ENCODE peak calls at places on chromosome 14, in nine cellular contexts. One of them, this sample, is unnamed.

GRCh38 chr14:68308695-68309094 is 484.2 kb downstream of the ZFP36L1 start:
- DNase-seq in progenitor cell of endocrine pancreas: no peak
- DNase-seq in AG09319: no peak
- DNase-seq in glutamatergic neuron: no peak
- DNase-seq in GM20000: no peak
- DNase-seq in CD4-positive, alpha-beta T cell: no peak
- DNase-seq in body of pancreas: no peak
- DNase-seq in choroid plexus epithelial cell: peak; percentile 16
- DNase-seq in heart left ventricle: no peak
- DNase-seq in this sample: no peak

GRCh38 chr14:71713061-71713850 is 219.0 kb upstream of the RGS6 start:
- DNase-seq in progenitor cell of endocrine pancreas: no peak
- DNase-seq in AG09319: no peak
- DNase-seq in glutamatergic neuron: no peak
- DNase-seq in GM20000: no peak
- DNase-seq in CD4-positive, alpha-beta T cell: no peak
- DNase-seq in body of pancreas: no peak
- DNase-seq in choroid plexus epithelial cell: peak; percentile 64
- DNase-seq in heart left ventricle: no peak
- DNase-seq in this sample: no peak

GRCh38 chr14:23006544-23007419 is 3.2 kb downstream of the C14orf93 start:
- DNase-seq in progenitor cell of endocrine pancreas: peak; percentile 95
- DNase-seq in AG09319: peak; percentile 93
- DNase-seq in glutamatergic neuron: peak; percentile 92
- DNase-seq in GM20000: peak; percentile 98
- DNase-seq in CD4-positive, alpha-beta T cell: peak; percentile 95
- DNase-seq in body of pancreas: peak; percentile 96
- DNase-seq in choroid plexus epithelial cell: peak; percentile 99
- DNase-seq in heart left ventricle: peak; percentile 97
- DNase-seq in this sample: peak; percentile 96

GRCh38 chr14:68450391-68451120 is 342.3 kb downstream of the ZFP36L1 start:
- DNase-seq in progenitor cell of endocrine pancreas: no peak
- DNase-seq in AG09319: no peak
- DNase-seq in glutamatergic neuron: no peak
- DNase-seq in GM20000: no peak
- DNase-seq in CD4-positive, alpha-beta T cell: no peak
- DNase-seq in body of pancreas: no peak
- DNase-seq in choroid plexus epithelial cell: peak; percentile 47
- DNase-seq in heart left ventricle: no peak
- DNase-seq in this sample: no peak

GRCh38 chr14:74161526-74162158 is 76.9 kb downstream of the LIN52 start:
- DNase-seq in progenitor cell of endocrine pancreas: no peak
- DNase-seq in AG09319: no peak
- DNase-seq in glutamatergic neuron: no peak
- DNase-seq in GM20000: no peak
- DNase-seq in CD4-positive, alpha-beta T cell: no peak
- DNase-seq in body of pancreas: no peak
- DNase-seq in choroid plexus epithelial cell: no peak
- DNase-seq in heart left ventricle: no peak
- DNase-seq in this sample: no peak

GRCh38 chr14:35366048-35366428 is 38.5 kb downstream of the NFKBIA start:
- DNase-seq in progenitor cell of endocrine pancreas: no peak
- DNase-seq in AG09319: no peak
- DNase-seq in glutamatergic neuron: no peak
- DNase-seq in GM20000: no peak
- DNase-seq in CD4-positive, alpha-beta T cell: no peak
- DNase-seq in body of pancreas: no peak
- DNase-seq in choroid plexus epithelial cell: no peak
- DNase-seq in heart left ventricle: no peak
- DNase-seq in this sample: no peak

GRCh38 chr14:105867961-105868599 is 341.7 kb downstream of the TMEM121 start:
- DNase-seq in progenitor cell of endocrine pancreas: no peak
- DNase-seq in AG09319: no peak
- DNase-seq in glutamatergic neuron: no peak
- DNase-seq in GM20000: no peak
- DNase-seq in CD4-positive, alpha-beta T cell: no peak
- DNase-seq in body of pancreas: peak; percentile 2
- DNase-seq in choroid plexus epithelial cell: no peak
- DNase-seq in heart left ventricle: no peak
- DNase-seq in this sample: no peak

GRCh38 chr14:104682107-104682593 is 7.3 kb upstream of the INF2 start:
- DNase-seq in progenitor cell of endocrine pancreas: no peak
- DNase-seq in AG09319: no peak
- DNase-seq in glutamatergic neuron: no peak
- DNase-seq in GM20000: no peak
- DNase-seq in CD4-positive, alpha-beta T cell: no peak
- DNase-seq in body of pancreas: peak; percentile 4
- DNase-seq in choroid plexus epithelial cell: no peak
- DNase-seq in heart left ventricle: no peak
- DNase-seq in this sample: no peak

GRCh38 chr14:44027397-44027796 is 479.7 kb downstream of the FSCB start:
- DNase-seq in progenitor cell of endocrine pancreas: no peak
- DNase-seq in AG09319: no peak
- DNase-seq in glutamatergic neuron: no peak
- DNase-seq in GM20000: no peak
- DNase-seq in CD4-positive, alpha-beta T cell: no peak
- DNase-seq in body of pancreas: no peak
- DNase-seq in choroid plexus epithelial cell: no peak
- DNase-seq in heart left ventricle: no peak
- DNase-seq in this sample: no peak

GRCh38 chr14:59268011-59268410 is 79.5 kb downstream of the DAAM1 start:
- DNase-seq in progenitor cell of endocrine pancreas: no peak
- DNase-seq in AG09319: no peak
- DNase-seq in glutamatergic neuron: no peak
- DNase-seq in GM20000: no peak
- DNase-seq in CD4-positive, alpha-beta T cell: no peak
- DNase-seq in body of pancreas: no peak
- DNase-seq in choroid plexus epithelial cell: no peak
- DNase-seq in heart left ventricle: no peak
- DNase-seq in this sample: no peak

GRCh38 chr14:105446971-105447370 is 27.3 kb downstream of the MTA1 start:
- DNase-seq in progenitor cell of endocrine pancreas: no peak
- DNase-seq in AG09319: no peak
- DNase-seq in glutamatergic neuron: no peak
- DNase-seq in GM20000: no peak
- DNase-seq in CD4-positive, alpha-beta T cell: no peak
- DNase-seq in body of pancreas: no peak
- DNase-seq in choroid plexus epithelial cell: no peak
- DNase-seq in heart left ventricle: no peak
- DNase-seq in this sample: no peak

GRCh38 chr14:28083456-28083855 is 683.1 kb upstream of the FOXG1 start:
- DNase-seq in progenitor cell of endocrine pancreas: no peak
- DNase-seq in AG09319: no peak
- DNase-seq in glutamatergic neuron: no peak
- DNase-seq in GM20000: no peak
- DNase-seq in CD4-positive, alpha-beta T cell: no peak
- DNase-seq in body of pancreas: no peak
- DNase-seq in choroid plexus epithelial cell: peak; percentile 31
- DNase-seq in heart left ventricle: no peak
- DNase-seq in this sample: no peak

GRCh38 chr14:100682749-100683148 is 43.9 kb upstream of the DLK1 start:
- DNase-seq in progenitor cell of endocrine pancreas: no peak
- DNase-seq in AG09319: no peak
- DNase-seq in glutamatergic neuron: no peak
- DNase-seq in GM20000: no peak
- DNase-seq in CD4-positive, alpha-beta T cell: no peak
- DNase-seq in body of pancreas: no peak
- DNase-seq in choroid plexus epithelial cell: no peak
- DNase-seq in heart left ventricle: no peak
- DNase-seq in this sample: no peak

GRCh38 chr14:97442363-97442762 is 645.2 kb downstream of the VRK1 start:
- DNase-seq in progenitor cell of endocrine pancreas: no peak
- DNase-seq in AG09319: no peak
- DNase-seq in glutamatergic neuron: no peak
- DNase-seq in GM20000: no peak
- DNase-seq in CD4-positive, alpha-beta T cell: no peak
- DNase-seq in body of pancreas: no peak
- DNase-seq in choroid plexus epithelial cell: no peak
- DNase-seq in heart left ventricle: no peak
- DNase-seq in this sample: no peak

GRCh38 chr14:55425091-55425490 is 13.5 kb upstream of the ATG14 start:
- DNase-seq in progenitor cell of endocrine pancreas: no peak
- DNase-seq in AG09319: no peak
- DNase-seq in glutamatergic neuron: no peak
- DNase-seq in GM20000: no peak
- DNase-seq in CD4-positive, alpha-beta T cell: no peak
- DNase-seq in body of pancreas: no peak
- DNase-seq in choroid plexus epithelial cell: no peak
- DNase-seq in heart left ventricle: no peak
- DNase-seq in this sample: no peak
- TF ChIP-seq CTCF in progenitor cell of endocrine pancreas: no peak
- TF ChIP-seq CTCF in AG09319: no peak
- TF ChIP-seq CTCF in glutamatergic neuron: no peak
- TF ChIP-seq CTCF in GM20000: no peak
- TF ChIP-seq CTCF in CD4-positive, alpha-beta T cell: no peak
- TF ChIP-seq CTCF in body of pancreas: no peak
- TF ChIP-seq CTCF in choroid plexus epithelial cell: no peak
- TF ChIP-seq CTCF in heart left ventricle: no peak
- TF ChIP-seq CTCF in this sample: no peak

GRCh38 chr14:67133595-67134441 is 55.4 kb upstream of the GARIN2 start:
- DNase-seq in progenitor cell of endocrine pancreas: no peak
- DNase-seq in AG09319: no peak
- DNase-seq in glutamatergic neuron: no peak
- DNase-seq in GM20000: no peak
- DNase-seq in CD4-positive, alpha-beta T cell: no peak
- DNase-seq in body of pancreas: no peak
- DNase-seq in choroid plexus epithelial cell: peak; percentile 46
- DNase-seq in heart left ventricle: no peak
- DNase-seq in this sample: no peak

DNA sequence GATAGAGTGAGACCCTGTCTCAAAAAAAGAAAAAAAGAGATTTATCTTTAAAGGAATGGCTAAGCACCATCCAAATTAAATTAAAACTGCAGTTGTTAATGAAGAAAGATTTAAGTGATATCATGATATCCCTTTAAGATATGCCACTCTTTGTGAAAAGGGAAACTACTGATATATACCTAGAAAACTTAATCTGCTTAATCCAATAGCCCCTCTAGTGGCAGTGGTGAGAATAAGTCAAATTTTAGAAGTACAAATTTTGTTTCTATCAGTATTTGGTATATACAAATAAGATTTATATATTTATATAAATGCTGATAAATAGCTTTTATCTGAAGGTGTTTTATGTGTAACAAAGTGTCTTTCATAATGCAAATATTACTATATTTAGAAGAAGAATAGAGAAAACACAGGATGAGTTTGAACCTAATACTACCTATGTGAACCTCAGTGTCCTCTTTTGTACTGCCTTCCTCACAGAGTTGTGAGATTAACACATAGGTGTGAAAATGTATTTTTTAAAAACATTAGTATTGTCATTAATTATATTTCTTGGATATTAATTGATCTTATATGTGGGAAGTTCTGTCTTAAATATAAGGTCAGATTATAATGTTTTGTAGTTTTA is 51.4 kb upstream of the GARIN2 start:
- DNase-seq in progenitor cell of endocrine pancreas: no peak
- DNase-seq in AG09319: no peak
- DNase-seq in glutamatergic neuron: no peak
- DNase-seq in GM20000: peak; percentile 15
- DNase-seq in CD4-positive, alpha-beta T cell: no peak
- DNase-seq in body of pancreas: no peak
- DNase-seq in choroid plexus epithelial cell: peak; percentile 57
- DNase-seq in heart left ventricle: no peak
- DNase-seq in this sample: peak; percentile 22
- TF ChIP-seq CTCF in progenitor cell of endocrine pancreas: peak; percentile 53
- TF ChIP-seq CTCF in AG09319: peak; percentile 49
- TF ChIP-seq CTCF in glutamatergic neuron: peak; percentile 59
- TF ChIP-seq CTCF in GM20000: no peak
- TF ChIP-seq CTCF in CD4-positive, alpha-beta T cell: peak; percentile 19
- TF ChIP-seq CTCF in body of pancreas: peak; percentile 37
- TF ChIP-seq CTCF in choroid plexus epithelial cell: peak; percentile 67
- TF ChIP-seq CTCF in heart left ventricle: peak; percentile 43
- TF ChIP-seq CTCF in this sample: peak; percentile 17

GRCh38 chr14:29220077-29220476 is 453.5 kb downstream of the FOXG1 start:
- DNase-seq in progenitor cell of endocrine pancreas: no peak
- DNase-seq in AG09319: no peak
- DNase-seq in glutamatergic neuron: peak; percentile 58
- DNase-seq in GM20000: no peak
- DNase-seq in CD4-positive, alpha-beta T cell: no peak
- DNase-seq in body of pancreas: no peak
- DNase-seq in choroid plexus epithelial cell: no peak
- DNase-seq in heart left ventricle: no peak
- DNase-seq in this sample: no peak

GRCh38 chr14:29227631-29228030 is 461.0 kb downstream of the FOXG1 start:
- DNase-seq in progenitor cell of endocrine pancreas: no peak
- DNase-seq in AG09319: no peak
- DNase-seq in glutamatergic neuron: no peak
- DNase-seq in GM20000: no peak
- DNase-seq in CD4-positive, alpha-beta T cell: no peak
- DNase-seq in body of pancreas: no peak
- DNase-seq in choroid plexus epithelial cell: peak; percentile 68
- DNase-seq in heart left ventricle: no peak
- DNase-seq in this sample: no peak

GRCh38 chr14:29216774-29217232 is 450.2 kb downstream of the FOXG1 start:
- DNase-seq in progenitor cell of endocrine pancreas: no peak
- DNase-seq in AG09319: no peak
- DNase-seq in glutamatergic neuron: no peak
- DNase-seq in GM20000: no peak
- DNase-seq in CD4-positive, alpha-beta T cell: no peak
- DNase-seq in body of pancreas: no peak
- DNase-seq in choroid plexus epithelial cell: no peak
- DNase-seq in heart left ventricle: no peak
- DNase-seq in this sample: no peak

GRCh38 chr14:29217813-29218450 is 451.3 kb downstream of the FOXG1 start:
- DNase-seq in progenitor cell of endocrine pancreas: no peak
- DNase-seq in AG09319: no peak
- DNase-seq in glutamatergic neuron: no peak
- DNase-seq in GM20000: no peak
- DNase-seq in CD4-positive, alpha-beta T cell: no peak
- DNase-seq in body of pancreas: no peak
- DNase-seq in choroid plexus epithelial cell: peak; percentile 70
- DNase-seq in heart left ventricle: no peak
- DNase-seq in this sample: no peak

GRCh38 chr14:29222671-29223268 is 456.2 kb downstream of the FOXG1 start:
- DNase-seq in progenitor cell of endocrine pancreas: no peak
- DNase-seq in AG09319: no peak
- DNase-seq in glutamatergic neuron: no peak
- DNase-seq in GM20000: no peak
- DNase-seq in CD4-positive, alpha-beta T cell: no peak
- DNase-seq in body of pancreas: peak; percentile 5
- DNase-seq in choroid plexus epithelial cell: peak; percentile 85
- DNase-seq in heart left ventricle: no peak
- DNase-seq in this sample: no peak
- TF ChIP-seq CTCF in progenitor cell of endocrine pancreas: peak; percentile 59
- TF ChIP-seq CTCF in AG09319: peak; percentile 69
- TF ChIP-seq CTCF in glutamatergic neuron: peak; percentile 13
- TF ChIP-seq CTCF in GM20000: no peak
- TF ChIP-seq CTCF in CD4-positive, alpha-beta T cell: no peak
- TF ChIP-seq CTCF in body of pancreas: peak; percentile 29
- TF ChIP-seq CTCF in choroid plexus epithelial cell: peak; percentile 85
- TF ChIP-seq CTCF in heart left ventricle: peak; percentile 42
- TF ChIP-seq CTCF in this sample: no peak

DNA sequence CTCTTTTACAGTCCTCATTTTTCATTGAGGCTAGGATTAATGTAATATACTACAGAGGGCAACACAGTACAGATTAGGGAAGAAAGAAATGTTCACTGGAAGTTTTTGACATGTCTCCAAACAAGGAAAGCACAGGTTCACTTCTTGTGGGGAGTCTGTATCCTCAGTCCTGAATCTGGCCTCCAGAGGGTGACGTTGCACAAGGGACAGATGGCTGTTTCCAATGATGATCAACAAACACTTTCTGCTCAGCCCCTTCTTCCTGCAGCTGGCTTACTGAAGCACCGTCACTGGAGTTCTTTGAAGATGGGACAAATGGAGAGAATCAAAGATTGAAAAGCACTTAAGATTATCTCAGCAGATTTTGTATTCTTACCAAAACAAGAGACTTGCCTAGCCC is 123.3 kb upstream of the OR4E1 start:
- DNase-seq in progenitor cell of endocrine pancreas: no peak
- DNase-seq in AG09319: no peak
- DNase-seq in glutamatergic neuron: no peak
- DNase-seq in GM20000: no peak
- DNase-seq in CD4-positive, alpha-beta T cell: no peak
- DNase-seq in body of pancreas: no peak
- DNase-seq in choroid plexus epithelial cell: peak; percentile 30
- DNase-seq in heart left ventricle: no peak
- DNase-seq in this sample: no peak
- TF ChIP-seq CTCF in progenitor cell of endocrine pancreas: no peak
- TF ChIP-seq CTCF in AG09319: no peak
- TF ChIP-seq CTCF in glutamatergic neuron: no peak
- TF ChIP-seq CTCF in GM20000: no peak
- TF ChIP-seq CTCF in CD4-positive, alpha-beta T cell: no peak
- TF ChIP-seq CTCF in body of pancreas: no peak
- TF ChIP-seq CTCF in choroid plexus epithelial cell: peak; percentile 43
- TF ChIP-seq CTCF in heart left ventricle: no peak
- TF ChIP-seq CTCF in this sample: no peak